ENCODE peak calls at places on chromosome 21, in five cellular contexts. One of them, this sample, is unnamed. For H3K4me1, the result is how much of the 10 kb centered on the place peaks cover.

GRCh38 chr21:34202553-34203332 is 129.4 kb downstream of the MRPS6 start:
- DNase-seq in IMR-90: no peak
- DNase-seq in endodermal cell: peak
- DNase-seq in K562: no peak
- DNase-seq in uterus: peak
- DNase-seq in this sample: peak

GRCh38 chr21:42424848-42425602 is 21.3 kb downstream of the UBASH3A start:
- DNase-seq in uterus: no peak
- DNase-seq in endodermal cell: no peak
- DNase-seq in IMR-90: no peak
- DNase-seq in K562: no peak
- DNase-seq in this sample: no peak

GRCh38 chr21:23155281-23155680 is 2157.1 kb downstream of the NCAM2 start:
- DNase-seq in IMR-90: no peak
- DNase-seq in K562: no peak
- DNase-seq in endodermal cell: no peak
- DNase-seq in uterus: no peak
- DNase-seq in this sample: no peak

GRCh38 chr21:28454978-28455600 is 537.6 kb downstream of the LTN1 start:
- DNase-seq in uterus: no peak
- DNase-seq in endodermal cell: no peak
- DNase-seq in IMR-90: peak
- DNase-seq in K562: no peak
- DNase-seq in this sample: no peak

GRCh38 chr21:33650929-33651505 is 8.7 kb downstream of the ITSN1 start:
- DNase-seq in K562: no peak
- DNase-seq in endodermal cell: peak
- DNase-seq in IMR-90: peak
- DNase-seq in uterus: no peak
- DNase-seq in this sample: no peak

GRCh38 chr21:16580661-16581060 is 850.9 kb downstream of the USP25 start:
- DNase-seq in endodermal cell: no peak
- DNase-seq in IMR-90: no peak
- DNase-seq in K562: no peak
- DNase-seq in uterus: no peak
- DNase-seq in this sample: no peak

GRCh38 chr21:16608209-16608830 is 878.5 kb downstream of the USP25 start:
- DNase-seq in K562: no peak
- DNase-seq in IMR-90: no peak
- DNase-seq in endodermal cell: peak
- DNase-seq in uterus: no peak
- DNase-seq in this sample: no peak

GRCh38 chr21:38054334-38054733 is 138.1 kb upstream of the KCNJ6 start:
- DNase-seq in uterus: no peak
- DNase-seq in endodermal cell: no peak
- DNase-seq in K562: no peak
- DNase-seq in IMR-90: no peak
- DNase-seq in this sample: no peak

GRCh38 chr21:26047279-26047967 is 123.1 kb downstream of the APP start:
- DNase-seq in endodermal cell: no peak
- DNase-seq in uterus: no peak
- DNase-seq in IMR-90: no peak
- DNase-seq in K562: no peak
- DNase-seq in this sample: no peak

GRCh38 chr21:25577765-25578069 is 29.6 kb downstream of the MRPL39 start:
- DNase-seq in endodermal cell: no peak
- DNase-seq in IMR-90: no peak
- DNase-seq in K562: no peak
- DNase-seq in uterus: no peak
- DNase-seq in this sample: no peak

GRCh38 chr21:40851749-40852148 is 4.8 kb upstream of the DSCAM start:
- DNase-seq in IMR-90: no peak
- DNase-seq in uterus: no peak
- DNase-seq in K562: no peak
- DNase-seq in endodermal cell: no peak
- DNase-seq in this sample: no peak

GRCh38 chr21:25896657-25897056 is 161.9 kb downstream of the GABPA start:
- DNase-seq in K562: no peak
- DNase-seq in endodermal cell: no peak
- DNase-seq in IMR-90: no peak
- DNase-seq in uterus: no peak
- DNase-seq in this sample: no peak

GRCh38 chr21:37862536-37862935 is 53.7 kb downstream of the KCNJ6 start:
- DNase-seq in uterus: no peak
- DNase-seq in IMR-90: peak
- DNase-seq in endodermal cell: peak
- DNase-seq in K562: no peak
- DNase-seq in this sample: no peak

GRCh38 chr21:28325618-28326017 is 667.1 kb downstream of the LTN1 start:
- DNase-seq in endodermal cell: peak
- DNase-seq in IMR-90: no peak
- DNase-seq in uterus: no peak
- DNase-seq in K562: no peak
- DNase-seq in this sample: no peak

GRCh38 chr21:25573409-25574206 is 33.7 kb downstream of the MRPL39 start:
- DNase-seq in endodermal cell: no peak
- DNase-seq in K562: peak
- DNase-seq in IMR-90: peak
- DNase-seq in uterus: no peak
- DNase-seq in this sample: peak

GRCh38 chr21:42403611-42404231 is at the start of gene UBASH3A:
- DNase-seq in uterus: no peak
- DNase-seq in endodermal cell: no peak
- DNase-seq in K562: peak
- DNase-seq in IMR-90: no peak
- DNase-seq in this sample: no peak

GRCh38 chr21:14550200-14550599 is 4.1 kb upstream of the SAMSN1 start:
- DNase-seq in uterus: no peak
- DNase-seq in endodermal cell: no peak
- DNase-seq in IMR-90: no peak
- DNase-seq in K562: no peak
- DNase-seq in this sample: no peak

GRCh38 chr21:25837545-25838263 is 102.9 kb downstream of the GABPA start:
- DNase-seq in IMR-90: peak
- DNase-seq in uterus: no peak
- DNase-seq in endodermal cell: no peak
- DNase-seq in K562: no peak
- DNase-seq in this sample: no peak

GRCh38 chr21:41142051-41142795 is 25.7 kb upstream of the BACE2 start:
- DNase-seq in K562: no peak
- DNase-seq in endodermal cell: peak
- DNase-seq in IMR-90: peak
- DNase-seq in uterus: no peak
- DNase-seq in this sample: no peak

GRCh38 chr21:35006248-35006647 is 42.9 kb downstream of the RUNX1 start:
- DNase-seq in IMR-90: no peak
- DNase-seq in K562: no peak
- DNase-seq in endodermal cell: no peak
- DNase-seq in uterus: no peak
- DNase-seq in this sample: no peak

GRCh38 chr21:41798326-41798725 is 31.5 kb upstream of the RIPK4 start:
- DNase-seq in uterus: no peak
- DNase-seq in K562: no peak
- DNase-seq in IMR-90: no peak
- DNase-seq in endodermal cell: no peak
- DNase-seq in this sample: no peak

GRCh38 chr21:40331182-40331581 is 463.9 kb downstream of the PCP4 start:
- DNase-seq in K562: no peak
- DNase-seq in uterus: no peak
- DNase-seq in endodermal cell: no peak
- DNase-seq in IMR-90: no peak
- DNase-seq in this sample: no peak

GRCh38 chr21:34222031-34222335 is 141.8 kb upstream of the KCNE2 start:
- DNase-seq in IMR-90: no peak
- DNase-seq in endodermal cell: no peak
- DNase-seq in K562: no peak
- DNase-seq in uterus: no peak
- DNase-seq in this sample: no peak

GRCh38 chr21:42677339-42678117 is 24.1 kb downstream of the PDE9A start:
- DNase-seq in K562: no peak
- DNase-seq in endodermal cell: no peak
- DNase-seq in uterus: no peak
- DNase-seq in IMR-90: peak
- DNase-seq in this sample: no peak

GRCh38 chr21:42659416-42660117 is 6.1 kb downstream of the PDE9A start:
- DNase-seq in uterus: no peak
- DNase-seq in IMR-90: no peak
- DNase-seq in K562: no peak
- DNase-seq in endodermal cell: no peak
- DNase-seq in this sample: peak

GRCh38 chr21:34813266-34813886 is 144.6 kb downstream of the CLIC6 start:
- DNase-seq in IMR-90: peak
- DNase-seq in endodermal cell: no peak
- DNase-seq in K562: no peak
- DNase-seq in uterus: no peak
- DNase-seq in this sample: no peak

GRCh38 chr21:29904359-29905282 is 35.2 kb downstream of the GRIK1 start:
- DNase-seq in IMR-90: no peak
- DNase-seq in endodermal cell: peak
- DNase-seq in uterus: no peak
- DNase-seq in K562: no peak
- DNase-seq in this sample: no peak

GRCh38 chr21:33539612-33540011 is 2.3 kb downstream of the GART start:
- DNase-seq in K562: no peak
- DNase-seq in uterus: no peak
- DNase-seq in endodermal cell: no peak
- DNase-seq in IMR-90: peak
- DNase-seq in this sample: no peak

GRCh38 chr21:38175321-38175720 is 81.5 kb upstream of the KCNJ15 start:
- DNase-seq in K562: no peak
- DNase-seq in uterus: no peak
- DNase-seq in endodermal cell: no peak
- DNase-seq in IMR-90: no peak
- DNase-seq in this sample: no peak

GRCh38 chr21:43718872-43719747 is at the start of gene PDXK:
- DNase-seq in uterus: peak
- DNase-seq in endodermal cell: peak
- DNase-seq in K562: peak
- DNase-seq in IMR-90: peak
- DNase-seq in this sample: peak

GRCh38 chr21:43721225-43721605 is 2.3 kb downstream of the PDXK start:
- DNase-seq in endodermal cell: no peak
- DNase-seq in uterus: no peak
- DNase-seq in IMR-90: no peak
- DNase-seq in K562: no peak
- DNase-seq in this sample: no peak

GRCh38 chr21:43721939-43722338 is 3.0 kb downstream of the PDXK start:
- DNase-seq in IMR-90: no peak
- DNase-seq in uterus: no peak
- DNase-seq in K562: no peak
- DNase-seq in endodermal cell: peak
- DNase-seq in this sample: no peak

GRCh38 chr21:43719748-43720538 is 1.0 kb downstream of the PDXK start:
- DNase-seq in endodermal cell: peak
- DNase-seq in uterus: peak
- DNase-seq in K562: no peak
- DNase-seq in IMR-90: no peak
- DNase-seq in this sample: no peak

GRCh38 chr21:43720539-43721224 is 1.8 kb downstream of the PDXK start:
- DNase-seq in K562: no peak
- DNase-seq in IMR-90: no peak
- DNase-seq in endodermal cell: peak
- DNase-seq in uterus: no peak
- DNase-seq in this sample: no peak
- H3K4me1 ChIP-seq in K562: half or more
- H3K4me1 ChIP-seq in IMR-90: under half
- H3K4me1 ChIP-seq in endodermal cell: under half
- H3K4me1 ChIP-seq in uterus: under half
- H3K4me1 ChIP-seq in this sample: under half

GRCh38 chr21:39184050-39184980 is 1.1 kb upstream of the PSMG1 start:
- DNase-seq in endodermal cell: no peak
- DNase-seq in K562: no peak
- DNase-seq in uterus: no peak
- DNase-seq in IMR-90: no peak
- DNase-seq in this sample: no peak

GRCh38 chr21:39185157-39185556 is 1.9 kb upstream of the PSMG1 start:
- DNase-seq in K562: no peak
- DNase-seq in endodermal cell: no peak
- DNase-seq in IMR-90: no peak
- DNase-seq in uterus: no peak
- DNase-seq in this sample: no peak

GRCh38 chr21:39188521-39189139 is 5.4 kb upstream of the PSMG1 start:
- DNase-seq in endodermal cell: no peak
- DNase-seq in IMR-90: no peak
- DNase-seq in K562: no peak
- DNase-seq in uterus: no peak
- DNase-seq in this sample: no peak

GRCh38 chr21:39186676-39187075 is 3.4 kb upstream of the PSMG1 start:
- DNase-seq in endodermal cell: no peak
- DNase-seq in uterus: no peak
- DNase-seq in IMR-90: no peak
- DNase-seq in K562: no peak
- DNase-seq in this sample: no peak

DNA sequence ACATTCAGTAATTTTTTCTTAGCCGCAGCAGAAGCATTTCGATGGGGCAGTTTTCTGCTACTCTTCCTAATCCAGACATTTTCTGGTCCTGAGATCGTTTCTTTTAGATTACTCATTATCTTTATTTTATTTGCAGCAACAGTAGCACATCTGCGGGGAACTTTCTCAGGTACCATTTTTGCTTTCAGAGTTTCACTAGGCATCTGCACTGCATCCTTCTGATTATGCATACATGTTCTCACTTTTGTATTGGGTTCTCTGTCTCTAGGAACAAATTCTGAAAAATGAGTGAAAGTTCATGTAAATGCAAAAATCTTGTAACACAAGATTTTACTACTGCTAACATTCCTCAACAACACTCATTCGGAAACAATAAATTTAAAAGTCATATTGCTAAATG is 3.9 kb upstream of the PSMG1 start:
- DNase-seq in uterus: no peak
- DNase-seq in K562: no peak
- DNase-seq in endodermal cell: no peak
- DNase-seq in IMR-90: no peak
- DNase-seq in this sample: no peak
- H3K4me1 ChIP-seq in uterus: under half
- H3K4me1 ChIP-seq in K562: under half
- H3K4me1 ChIP-seq in endodermal cell: under half
- H3K4me1 ChIP-seq in IMR-90: under half
- H3K4me1 ChIP-seq in this sample: under half

DNA sequence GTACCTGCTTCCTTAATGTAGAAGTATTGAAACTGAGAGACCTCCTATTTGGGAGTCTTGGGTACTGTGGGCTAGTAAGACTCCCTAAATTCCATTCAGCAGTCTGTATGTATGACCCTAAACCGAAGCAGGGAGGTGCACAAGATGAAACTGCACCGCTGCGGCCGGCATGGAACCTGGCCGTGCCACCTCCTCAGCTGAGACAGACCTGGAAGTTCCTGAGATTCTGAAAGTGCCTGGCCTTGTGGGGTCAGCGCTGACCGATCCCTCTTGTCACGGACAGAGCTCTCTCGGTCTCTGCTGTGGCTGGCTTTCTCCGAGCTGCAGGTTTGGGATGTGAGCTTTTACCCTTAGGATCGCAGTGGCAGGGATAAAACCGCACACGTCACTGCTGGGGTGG is 27.0 kb downstream of the PCNT start:
- DNase-seq in IMR-90: no peak
- DNase-seq in uterus: no peak
- DNase-seq in K562: no peak
- DNase-seq in endodermal cell: no peak
- DNase-seq in this sample: no peak
- H3K4me1 ChIP-seq in IMR-90: under half
- H3K4me1 ChIP-seq in uterus: under half
- H3K4me1 ChIP-seq in K562: under half
- H3K4me1 ChIP-seq in endodermal cell: under half
- H3K4me1 ChIP-seq in this sample: under half

GRCh38 chr21:46214478-46215340 is 13.9 kb downstream of the LSS start:
- DNase-seq in K562: no peak
- DNase-seq in IMR-90: no peak
- DNase-seq in endodermal cell: peak
- DNase-seq in uterus: peak
- DNase-seq in this sample: no peak
- H3K4me1 ChIP-seq in K562: under half
- H3K4me1 ChIP-seq in IMR-90: under half
- H3K4me1 ChIP-seq in endodermal cell: under half
- H3K4me1 ChIP-seq in uterus: under half
- H3K4me1 ChIP-seq in this sample: under half